ENCODE peak calls at places on chromosomes 12 and 14, in nine cellular contexts. R is K562; Q is GM12865; Y is upper lobe of right lung; W is CD4-positive, alpha-beta T cell; A is astrocyte of the spinal cord; F is cardiac muscle cell; B is pancreas; J is neural crest cell. L is an unnamed sample.
A peak's percentile ranks its signal among the peaks of the same experiment; 100 is the strongest.

GRCh38 chr14:73223049-73223448 is 14.3 kb upstream of the PAPLN start:
- DNase-seq in R (no peak), Q (peak; percentile 78), Y (no peak), W (no peak), A (no peak), F (peak; percentile 55), B (no peak), J (no peak), L (no peak)

GRCh38 chr14:69612014-69612758 is 790 bp downstream of the SUSD6 start:
- DNase-seq in R (peak; percentile 33), Q (peak; percentile 61), Y (peak; percentile 73), W (peak; percentile 23), A (peak; percentile 29), F (peak; percentile 28), B (peak; percentile 75), J (no peak), L (no peak)

GRCh38 chr12:31275491-31275890 is 50.5 kb downstream of the SINHCAF start:
- DNase-seq in R (no peak), Q (no peak), Y (no peak), W (no peak), A (no peak), F (no peak), B (no peak), J (no peak), L (no peak)

GRCh38 chr12:93740721-93741120 is 63.5 kb downstream of the CRADD start:
- DNase-seq in R (no peak), Q (no peak), Y (no peak), W (no peak), A (no peak), F (no peak), B (no peak), J (no peak), L (peak; percentile 30)

GRCh38 chr12:9786726-9787339 is 26.1 kb upstream of the CD69 start:
- DNase-seq in R (no peak), Q (no peak), Y (no peak), W (no peak), A (peak; percentile 12), F (no peak), B (no peak), J (no peak), L (no peak)

GRCh38 chr14:52031781-52032180 is 37.1 kb downstream of the NID2 start:
- DNase-seq in R (no peak), Q (no peak), Y (no peak), W (no peak), A (peak; percentile 92), F (peak; percentile 97), B (no peak), J (no peak), L (no peak)

GRCh38 chr12:56431850-56432249 is 17.4 kb downstream of the TIMELESS start:
- DNase-seq in R (no peak), Q (no peak), Y (no peak), W (no peak), A (no peak), F (peak; percentile 60), B (no peak), J (no peak), L (no peak)

GRCh38 chr12:66741919-66742318 is 63.0 kb upstream of the GRIP1 start:
- DNase-seq in R (no peak), Q (no peak), Y (no peak), W (no peak), A (no peak), F (no peak), B (no peak), J (no peak), L (no peak)

GRCh38 chr12:120538281-120539156 is 4.4 kb downstream of the RNF10 start:
- DNase-seq in R (peak; percentile 34), Q (peak; percentile 49), Y (no peak), W (no peak), A (peak; percentile 79), F (peak; percentile 66), B (no peak), J (no peak), L (no peak)

GRCh38 chr12:7142809-7143465 is 12.8 kb downstream of the CLSTN3 start:
- DNase-seq in R (no peak), Q (no peak), Y (peak; percentile 71), W (no peak), A (no peak), F (no peak), B (no peak), J (no peak), L (no peak)

GRCh38 chr12:132686831-132687210 is 321 bp downstream of the POLE start:
- DNase-seq in R (peak; percentile 41), Q (no peak), Y (no peak), W (no peak), A (no peak), F (no peak), B (peak; percentile 71), J (no peak), L (no peak)

GRCh38 chr12:14111230-14111865 is 129.9 kb upstream of the GRIN2B start:
- DNase-seq in R (no peak), Q (peak; percentile 86), Y (no peak), W (no peak), A (no peak), F (no peak), B (no peak), J (no peak), L (peak; percentile 6)
- TF ChIP-seq CTCF in R (peak; percentile 13), Q (peak; percentile 81), Y (no peak), W (no peak), A (no peak), F (no peak), B (no peak), J (peak; percentile 61), L (peak; percentile 63)

GRCh38 chr12:108854055-108854452 is 3.3 kb downstream of the SSH1 start:
- DNase-seq in R (peak; percentile 28), Q (peak; percentile 47), Y (no peak), W (no peak), A (peak; percentile 92), F (peak; percentile 92), B (no peak), J (no peak), L (peak; percentile 57)
- TF ChIP-seq CTCF in R (peak; percentile 32), Q (peak; percentile 27), Y (peak; percentile 52), W (no peak), A (peak; percentile 47), F (peak; percentile 50), B (no peak), J (no peak), L (peak; percentile 60)

DNA sequence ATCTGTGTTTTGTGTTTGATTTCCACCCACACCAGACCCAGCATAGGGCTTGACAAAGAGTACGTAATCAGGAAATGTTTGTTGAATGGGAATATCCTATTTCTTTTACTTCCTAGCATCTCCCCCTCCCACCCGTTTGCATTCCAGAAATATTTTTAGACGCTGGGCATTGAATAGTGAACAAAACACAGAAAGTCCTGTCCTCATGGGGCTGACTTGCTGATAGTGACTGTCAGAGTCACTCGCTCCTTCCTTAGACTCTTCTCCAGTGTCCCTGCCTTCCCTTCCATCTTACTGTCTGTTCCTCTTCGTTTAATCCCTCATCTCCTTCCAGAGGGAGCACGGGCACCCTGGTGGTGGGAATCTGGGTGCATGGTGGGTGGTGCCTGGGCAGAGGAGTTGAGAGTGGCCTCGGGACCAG is 53.6 kb downstream of the SLC25A47 start:
- DNase-seq in R (peak; percentile 21), Q (no peak), Y (no peak), W (no peak), A (no peak), F (peak; percentile 39), B (no peak), J (no peak), L (no peak)
- TF ChIP-seq CTCF in R (no peak), Q (no peak), Y (no peak), W (no peak), A (no peak), F (peak; percentile 39), B (no peak), J (peak; percentile 52), L (peak; percentile 52)

GRCh38 chr12:52587563-52587962 is 13.7 kb downstream of the KRT72 start:
- DNase-seq in R (peak; percentile 13), Q (no peak), Y (peak; percentile 62), W (no peak), A (no peak), F (no peak), B (no peak), J (no peak), L (no peak)
- TF ChIP-seq CTCF in R (peak; percentile 29), Q (no peak), Y (no peak), W (no peak), A (no peak), F (no peak), B (no peak), J (no peak), L (no peak)

GRCh38 chr14:24273422-24273998 is 2.1 kb upstream of the RABGGTA start:
- DNase-seq in R (no peak), Q (peak; percentile 38), Y (no peak), W (no peak), A (no peak), F (no peak), B (no peak), J (no peak), L (no peak)
- TF ChIP-seq CTCF in R (peak; percentile 25), Q (peak; percentile 8), Y (no peak), W (no peak), A (no peak), F (no peak), B (no peak), J (no peak), L (peak; percentile 35)

GRCh38 chr12:88578821-88579518 is 1.3 kb downstream of the KITLG start:
- DNase-seq in R (peak; percentile 3), Q (no peak), Y (no peak), W (no peak), A (no peak), F (no peak), B (no peak), J (peak; percentile 19), L (no peak)
- TF ChIP-seq CTCF in R (no peak), Q (no peak), Y (peak; percentile 50), W (no peak), A (peak; percentile 49), F (peak; percentile 39), B (peak; percentile 40), J (peak; percentile 61), L (peak; percentile 59)

DNA sequence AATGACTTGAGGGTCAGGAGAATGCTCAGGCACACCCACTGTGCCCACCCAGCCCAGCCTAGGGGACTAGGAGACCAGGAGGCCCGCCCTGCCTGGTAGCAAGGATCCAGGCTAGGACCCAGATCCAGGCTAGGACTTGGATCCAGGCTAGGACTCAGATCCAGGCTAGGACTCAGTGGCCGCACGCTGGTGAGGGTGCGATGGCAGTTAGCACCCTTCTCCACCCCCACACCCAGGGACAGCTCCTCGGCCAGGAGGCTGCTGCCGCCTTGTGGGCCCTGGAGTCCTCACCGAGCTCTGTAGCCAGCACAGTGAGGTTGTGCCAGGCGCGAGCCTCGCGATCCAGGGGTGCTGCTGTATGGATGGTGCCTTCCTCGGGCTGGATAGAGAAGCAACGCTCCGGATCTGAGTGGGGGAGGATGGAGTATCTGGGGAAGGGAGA is 5.1 kb downstream of the CDH24 start:
- DNase-seq in R (peak; percentile 58), Q (no peak), Y (no peak), W (no peak), A (no peak), F (no peak), B (no peak), J (no peak), L (no peak)
- TF ChIP-seq CTCF in R (peak; percentile 73), Q (no peak), Y (no peak), W (no peak), A (peak; percentile 41), F (peak; percentile 22), B (no peak), J (no peak), L (peak; percentile 37)